ENCODE peak calls at places on chromosomes 3 and 15, in six cellular contexts. Z is spleen; M is iPS DF 6.9; K is fibroblast of villous mesenchyme; L is GM12864; U is activated CD8-positive, alpha-beta T cell treated with anti-CD3 and anti-CD28 coated beads, Interleukin-2, amount 10 ng/mL, durations not matched to agents 7 days and 5 days. N is an unnamed sample.
A peak's percentile ranks its signal among the peaks of the same experiment; 100 is the strongest.

GRCh38 chr15:58492661-58493397 is 61.0 kb downstream of the LIPC start:
- DNase-seq in Z (no peak), M (no peak), K (no peak), L (no peak), U (no peak), N (no peak)

GRCh38 chr3:124351430-124352142 is 359.7 kb upstream of the ROPN1 start:
- DNase-seq in Z (no peak), M (peak; percentile 27), K (peak; percentile 67), L (peak; percentile 10), U (no peak), N (no peak)

GRCh38 chr3:55937301-55937700 is 450.2 kb upstream of the WNT5A start:
- DNase-seq in Z (no peak), M (no peak), K (no peak), L (no peak), U (no peak), N (no peak)

GRCh38 chr3:186132487-186132886 is 23.6 kb upstream of the ETV5 start:
- DNase-seq in Z (no peak), M (no peak), K (no peak), L (no peak), U (no peak), N (no peak)

GRCh38 chr3:68447885-68448284 is 484.5 kb downstream of the TAFA4 start:
- DNase-seq in Z (no peak), M (no peak), K (no peak), L (no peak), U (no peak), N (no peak)

GRCh38 chr3:142239421-142239820 is 14.0 kb upstream of the GK5 start:
- DNase-seq in Z (no peak), M (no peak), K (peak; percentile 55), L (no peak), U (no peak), N (no peak)

GRCh38 chr15:59247364-59247763 is 40.7 kb downstream of the LDHAL6B start:
- DNase-seq in Z (no peak), M (peak; percentile 37), K (peak; percentile 78), L (peak; percentile 67), U (peak; percentile 83), N (no peak)

GRCh38 chr3:14252321-14253021 is 73.9 kb downstream of the LSM3 start:
- DNase-seq in Z (no peak), M (no peak), K (no peak), L (no peak), U (no peak), N (no peak)

GRCh38 chr15:69719527-69719926 is 266.9 kb downstream of the RPLP1 start:
- DNase-seq in Z (peak; percentile 86), M (no peak), K (no peak), L (no peak), U (peak; percentile 87), N (no peak)

GRCh38 chr3:8303466-8303865 is 198.2 kb upstream of the LMCD1 start:
- DNase-seq in Z (no peak), M (no peak), K (no peak), L (no peak), U (no peak), N (no peak)

GRCh38 chr15:64010719-64011118 is 35.6 kb downstream of the DAPK2 start:
- DNase-seq in Z (peak; percentile 92), M (no peak), K (peak; percentile 46), L (peak; percentile 90), U (peak; percentile 92), N (peak; percentile 73)

GRCh38 chr15:42156266-42156922 is at the start of gene PLA2G4F:
- DNase-seq in Z (no peak), M (no peak), K (no peak), L (no peak), U (no peak), N (peak; percentile 41)

GRCh38 chr3:133038731-133039398 is 674 bp downstream of the TMEM108 start:
- DNase-seq in Z (no peak), M (no peak), K (no peak), L (no peak), U (no peak), N (peak; percentile 44)

GRCh38 chr3:27479816-27480543 is 4.2 kb downstream of the SLC4A7 start:
- DNase-seq in Z (no peak), M (no peak), K (no peak), L (no peak), U (no peak), N (no peak)

GRCh38 chr3:168002786-168003368 is 92.8 kb downstream of the GOLIM4 start:
- DNase-seq in Z (no peak), M (no peak), K (peak; percentile 67), L (no peak), U (no peak), N (no peak)

GRCh38 chr3:13517253-13517977 is 31.5 kb upstream of the FBLN2 start:
- DNase-seq in Z (no peak), M (no peak), K (no peak), L (no peak), U (no peak), N (peak; percentile 92)

GRCh38 chr3:14902719-14903118 is 44.7 kb upstream of the NR2C2 start:
- DNase-seq in Z (peak; percentile 65), M (no peak), K (peak; percentile 7), L (no peak), U (no peak), N (peak; percentile 84)

GRCh38 chr3:124258057-124258500 is 266.2 kb upstream of the ROPN1 start:
- DNase-seq in Z (no peak), M (no peak), K (peak; percentile 35), L (no peak), U (no peak), N (no peak)

GRCh38 chr3:141680620-141681389 is 57.3 kb upstream of the RNF7 start:
- DNase-seq in Z (no peak), M (no peak), K (peak; percentile 19), L (no peak), U (no peak), N (no peak)

GRCh38 chr15:32936283-32936918 is 218.6 kb downstream of the GREM1 start:
- DNase-seq in Z (no peak), M (no peak), K (peak; percentile 71), L (no peak), U (no peak), N (no peak)

GRCh38 chr15:25852696-25853524 is 10.2 kb downstream of the ATP10A start:
- DNase-seq in Z (no peak), M (no peak), K (no peak), L (peak; percentile 29), U (peak; percentile 37), N (no peak)

GRCh38 chr3:18649666-18650363 is 224.7 kb upstream of the SATB1 start:
- DNase-seq in Z (no peak), M (no peak), K (no peak), L (peak; percentile 29), U (peak; percentile 67), N (no peak)

GRCh38 chr3:72690646-72691045 is 157.6 kb downstream of the SHQ1 start:
- DNase-seq in Z (no peak), M (no peak), K (peak; percentile 47), L (no peak), U (no peak), N (no peak)

N was measured in Right ventricle myocardium superior.